ENCODE peak calls at places on chromosomes 11 and 22, in four cellular contexts. G, C, Q and K are unnamed samples.

GRCh38 chr11:120601566-120601965 is 90.0 kb downstream of the GRIK4 start:
- DNase-seq in G (no peak), C (no peak), Q (no peak), K (no peak)

GRCh38 chr22:27135582-27135981 is 478.2 kb downstream of the MIAT start:
- DNase-seq in G (no peak), C (no peak), Q (no peak), K (no peak)

GRCh38 chr11:111363985-111364384 is 15.1 kb downstream of the POU2AF1 start:
- DNase-seq in G (no peak), C (no peak), Q (no peak), K (no peak)

GRCh38 chr11:128594246-128594645 is 6.9 kb upstream of the ETS1 start:
- DNase-seq in G (no peak), C (no peak), Q (no peak), K (no peak)

GRCh38 chr11:104705475-104706195 is 192.6 kb downstream of the CASP12 start:
- DNase-seq in G (no peak), C (no peak), Q (no peak), K (no peak)

GRCh38 chr22:33565580-33565995 is 354.7 kb downstream of the LARGE1 start:
- DNase-seq in G (no peak), C (no peak), Q (no peak), K (no peak)

GRCh38 chr11:67055812-67056211 is 835 bp upstream of the RHOD start:
- DNase-seq in G (no peak), C (no peak), Q (no peak), K (peak; percentile 73)

GRCh38 chr11:3834349-3835099 is 6.2 kb downstream of the RHOG start:
- DNase-seq in G (no peak), C (no peak), Q (no peak), K (no peak)

GRCh38 chr22:50620861-50621490 is 7.0 kb downstream of the ARSA start:
- DNase-seq in G (no peak), C (no peak), Q (no peak), K (no peak)

GRCh38 chr11:134514354-134514951 is 102.4 kb upstream of the B3GAT1 start:
- DNase-seq in G (no peak), C (no peak), Q (no peak), K (no peak)

GRCh38 chr11:6259638-6260019 is at the start of gene CCKBR:
- DNase-seq in G (peak; percentile 61), C (peak; percentile 75), Q (no peak), K (no peak)

GRCh38 chr11:120172054-120172881 is 34.4 kb upstream of the TRIM29 start:
- DNase-seq in G (peak; percentile 88), C (peak; percentile 79), Q (peak; percentile 36), K (peak; percentile 82)

GRCh38 chr11:57971272-57972012 is 52.2 kb upstream of the OR9Q1 start:
- DNase-seq in G (no peak), C (no peak), Q (no peak), K (no peak)

GRCh38 chr11:123188508-123189165 is 6.4 kb downstream of the CLMP start:
- DNase-seq in G (no peak), C (no peak), Q (no peak), K (no peak)

GRCh38 chr22:45007946-45008852 is 1.6 kb downstream of the PHF21B start:
- DNase-seq in G (peak; percentile 64), C (peak; percentile 80), Q (no peak), K (no peak)

GRCh38 chr11:45092901-45093760 is 53.3 kb upstream of the PRDM11 start:
- DNase-seq in G (no peak), C (no peak), Q (no peak), K (no peak)

GRCh38 chr22:29202231-29203192 is 3.2 kb upstream of the EMID1 start:
- DNase-seq in G (peak; percentile 41), C (no peak), Q (no peak), K (peak; percentile 55)

GRCh38 chr22:48886604-48887393 is 940.9 kb downstream of the BRD1 start:
- DNase-seq in G (no peak), C (no peak), Q (no peak), K (no peak)

GRCh38 chr11:77762426-77762825 is 58.1 kb downstream of the RSF1 start:
- DNase-seq in G (no peak), C (no peak), Q (no peak), K (no peak)

GRCh38 chr11:71309611-71310010 is 57.2 kb upstream of the SHANK2 start:
- DNase-seq in G (no peak), C (peak; percentile 35), Q (no peak), K (no peak)

GRCh38 chr11:20362481-20362880 is 1.0 kb upstream of the HTATIP2 start:
- DNase-seq in G (no peak), C (no peak), Q (no peak), K (no peak)

GRCh38 chr11:129390303-129390816 is 14.7 kb downstream of the BARX2 start:
- DNase-seq in G (no peak), C (no peak), Q (no peak), K (no peak)

DNA sequence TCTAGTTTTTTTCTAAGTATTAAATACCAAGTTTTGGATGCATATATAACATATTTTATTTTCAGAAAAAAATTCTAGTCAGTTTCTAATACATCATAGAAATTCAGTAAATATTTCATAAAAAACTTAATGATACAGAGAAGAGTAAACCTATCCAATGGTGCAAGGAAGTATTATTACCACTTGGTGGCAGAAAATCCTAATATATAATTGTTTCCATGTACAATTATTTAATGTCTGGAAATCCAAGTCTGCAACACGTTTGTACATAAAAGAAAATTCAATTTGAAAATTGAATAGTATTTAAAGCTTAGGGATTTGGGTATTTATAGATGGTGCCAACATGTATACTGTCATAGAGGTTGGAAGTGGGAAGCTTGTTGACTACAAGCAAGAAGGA is 127.0 kb downstream of the TRPC6 start:
- DNase-seq in G (no peak), C (no peak), Q (no peak), K (peak; percentile 56)
- TF ChIP-seq JUND in G (no peak), C (no peak), Q (no peak), K (no peak)

GRCh38 chr22:38927033-38927789 is 30.2 kb upstream of the APOBEC3A start:
- DNase-seq in G (peak; percentile 79), C (peak; percentile 86), Q (peak; percentile 74), K (no peak)
- TF ChIP-seq JUND in G (no peak), C (no peak), Q (no peak), K (no peak)

DNA sequence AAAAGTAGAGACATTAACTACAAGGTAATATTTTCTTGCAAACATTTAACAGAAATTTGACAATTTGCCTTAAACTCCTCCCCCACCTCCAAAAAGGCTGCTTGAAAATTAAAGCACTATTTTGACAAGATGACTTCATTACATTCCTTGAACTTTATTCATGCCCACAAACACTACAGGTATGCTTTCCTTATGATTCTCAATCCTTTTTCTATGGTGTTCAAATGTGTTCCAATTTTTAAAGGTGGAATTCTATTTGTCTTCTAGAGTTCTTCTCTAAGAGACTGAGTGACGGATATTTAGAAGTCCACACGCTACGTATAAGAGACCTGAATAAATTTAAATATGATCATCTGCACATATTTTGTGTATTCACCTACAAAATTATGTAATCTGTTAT is 69.4 kb downstream of the MRTFA start:
- DNase-seq in G (no peak), C (no peak), Q (no peak), K (no peak)
- TF ChIP-seq JUND in G (no peak), C (no peak), Q (no peak), K (no peak)

GRCh38 chr11:86931965-86932332 is 23.2 kb downstream of the FZD4 start:
- DNase-seq in G (no peak), C (no peak), Q (no peak), K (no peak)
- TF ChIP-seq JUND in G (no peak), C (no peak), Q (no peak), K (no peak)

GRCh38 chr11:35178067-35178805 is 39.3 kb downstream of the CD44 start:
- DNase-seq in G (no peak), C (no peak), Q (no peak), K (no peak)

GRCh38 chr11:35177370-35177769 is 38.4 kb downstream of the CD44 start:
- DNase-seq in G (no peak), C (no peak), Q (no peak), K (no peak)

GRCh38 chr11:35178862-35179261 is 39.9 kb downstream of the CD44 start:
- DNase-seq in G (no peak), C (no peak), Q (no peak), K (no peak)

GRCh38 chr11:35180311-35181233 is 41.6 kb downstream of the CD44 start:
- DNase-seq in G (no peak), C (no peak), Q (no peak), K (no peak)

DNA sequence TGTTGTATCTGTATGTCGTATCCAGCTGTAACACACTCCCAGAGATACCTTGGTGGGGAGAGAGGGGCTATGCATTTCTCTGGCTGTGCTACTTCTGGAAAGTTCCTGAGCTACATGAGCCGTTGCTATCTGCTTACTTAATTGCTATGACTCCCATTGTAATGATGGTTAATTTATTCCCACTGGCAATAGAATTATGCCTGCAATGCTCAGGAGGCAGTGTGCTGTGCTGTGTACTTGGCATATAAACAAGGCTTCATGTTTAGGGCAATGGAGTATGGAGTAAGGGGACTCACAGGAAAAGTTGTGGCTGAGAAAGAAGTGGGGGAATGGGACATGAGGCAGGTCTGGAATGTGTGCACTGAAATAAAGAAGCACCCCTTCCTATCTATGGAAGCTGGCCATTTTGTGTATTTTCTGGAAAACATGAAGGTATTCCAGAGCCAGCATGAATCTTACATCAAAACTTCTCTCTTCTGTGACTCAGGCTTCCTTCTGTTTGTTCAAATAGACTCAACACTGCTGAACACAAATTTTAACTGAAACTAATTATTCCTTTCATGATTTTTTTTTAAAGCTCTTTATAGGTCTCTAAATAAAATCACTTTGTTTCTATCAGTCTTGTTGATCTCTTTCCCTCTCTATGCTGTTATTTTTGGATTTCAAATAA is 40.6 kb downstream of the CD44 start:
- DNase-seq in G (no peak), C (no peak), Q (no peak), K (no peak)
- TF ChIP-seq JUND in G (no peak), C (no peak), Q (no peak), K (no peak)

GRCh38 chr11:33708970-33709369 is 8.3 kb upstream of the C11orf91 start:
- DNase-seq in G (no peak), C (no peak), Q (no peak), K (no peak)

GRCh38 chr11:33706546-33706945 is 5.9 kb upstream of the C11orf91 start:
- DNase-seq in G (no peak), C (no peak), Q (no peak), K (no peak)

GRCh38 chr11:33704240-33705002 is 3.8 kb upstream of the C11orf91 start:
- DNase-seq in G (no peak), C (no peak), Q (no peak), K (no peak)

GRCh38 chr11:33709471-33709870 is 8.8 kb upstream of the C11orf91 start:
- DNase-seq in G (no peak), C (no peak), Q (no peak), K (no peak)

DNA sequence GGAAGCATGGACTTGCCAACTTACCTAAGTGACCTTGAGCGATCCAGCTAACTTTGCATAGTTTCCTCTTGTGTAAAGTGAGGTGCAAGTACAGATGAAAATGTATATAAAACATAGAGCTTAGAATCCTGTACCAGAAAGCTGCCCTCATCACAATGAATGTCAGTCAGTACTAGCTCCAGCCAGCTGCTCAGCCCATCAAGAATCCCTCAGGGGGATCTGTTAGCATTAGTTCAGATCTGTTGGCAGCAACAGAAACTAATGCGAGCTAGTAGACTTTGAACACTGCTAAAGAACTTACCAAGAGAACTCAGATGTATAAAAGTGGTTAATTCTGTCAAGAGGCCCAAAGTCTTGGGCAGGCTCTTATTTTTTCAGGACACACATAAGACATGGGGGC is 6.3 kb upstream of the C11orf91 start:
- DNase-seq in G (no peak), C (no peak), Q (no peak), K (no peak)
- TF ChIP-seq JUND in G (no peak), C (no peak), Q (no peak), K (no peak)